ENCODE peak calls at places on chromosomes 1 and 21, in four cellular contexts. K is progenitor cell of endocrine pancreas, J is psoas muscle, V is neural crest cell. O is an unnamed sample.

GRCh38 chr1:239814306-239814881 is 277.3 kb upstream of the FMN2 start:
- DNase-seq in K (no peak), J (no peak), V (no peak), O (no peak)

GRCh38 chr1:245177071-245177900 is 22.5 kb downstream of the KIF26B start:
- DNase-seq in K (no peak), J (no peak), V (no peak), O (no peak)

GRCh38 chr1:159076753-159077656 is at the start of gene AIM2:
- DNase-seq in K (no peak), J (no peak), V (no peak), O (peak)

GRCh38 chr1:36162680-36163079 is 6.7 kb downstream of the MAP7D1 start:
- DNase-seq in K (no peak), J (no peak), V (no peak), O (no peak)

GRCh38 chr1:208652300-208653160 is 408.3 kb upstream of the PLXNA2 start:
- DNase-seq in K (peak), J (no peak), V (peak), O (no peak)

GRCh38 chr1:115364044-115364775 is 26.2 kb upstream of the NGF start:
- DNase-seq in K (no peak), J (peak), V (no peak), O (no peak)

GRCh38 chr1:209428241-209428921 is 155.1 kb upstream of the CAMK1G start:
- DNase-seq in K (no peak), J (no peak), V (no peak), O (no peak)

GRCh38 chr21:45577806-45578801 is 35.9 kb upstream of the SLC19A1 start:
- DNase-seq in K (no peak), J (no peak), V (no peak), O (no peak)

GRCh38 chr1:3850857-3851256 is 6.2 kb downstream of the CEP104 start:
- DNase-seq in K (no peak), J (no peak), V (no peak), O (no peak)

GRCh38 chr1:86846166-86846647 is 67.7 kb downstream of the SELENOF start:
- DNase-seq in K (no peak), J (no peak), V (no peak), O (no peak)

GRCh38 chr1:1021010-1021845 is 1.3 kb downstream of the AGRN start:
- DNase-seq in K (no peak), J (peak), V (no peak), O (no peak)

GRCh38 chr1:54837002-54837853 is 36.1 kb upstream of the TTC22 start:
- DNase-seq in K (no peak), J (no peak), V (no peak), O (no peak)

GRCh38 chr1:205672929-205673328 is 7.4 kb downstream of the SLC45A3 start:
- DNase-seq in K (no peak), J (no peak), V (no peak), O (no peak)

GRCh38 chr1:101235696-101236545 is 898 bp upstream of the S1PR1 start:
- DNase-seq in K (peak), J (peak), V (peak), O (peak)
- TF ChIP-seq CTCF in K (no peak), J (no peak), V (no peak), O (no peak)

GRCh38 chr1:150537732-150538684 is 11.2 kb upstream of the ADAMTSL4 start:
- DNase-seq in K (no peak), J (peak), V (no peak), O (no peak)
- TF ChIP-seq CTCF in K (no peak), J (no peak), V (peak), O (no peak)

GRCh38 chr1:15047237-15047636 is 106.3 kb upstream of the TMEM51 start:
- DNase-seq in K (no peak), J (no peak), V (no peak), O (no peak)
- TF ChIP-seq CTCF in K (no peak), J (no peak), V (no peak), O (no peak)

GRCh38 chr1:107153033-107153432 is 12.2 kb downstream of the NTNG1 start:
- DNase-seq in K (no peak), J (no peak), V (no peak), O (no peak)
- TF ChIP-seq CTCF in K (peak), J (no peak), V (peak), O (no peak)

GRCh38 chr1:201982923-201983805 is 716 bp downstream of the RNPEP start:
- DNase-seq in K (peak), J (peak), V (peak), O (peak)
- TF ChIP-seq CTCF in K (no peak), J (no peak), V (peak), O (no peak)

GRCh38 chr1:5830771-5831599 is 161.2 kb downstream of the NPHP4 start:
- DNase-seq in K (no peak), J (no peak), V (peak), O (no peak)
- TF ChIP-seq CTCF in K (peak), J (no peak), V (peak), O (no peak)

GRCh38 chr1:161177936-161178244 is 583 bp upstream of the B4GALT3 start:
- DNase-seq in K (no peak), J (no peak), V (no peak), O (no peak)

GRCh38 chr1:161182214-161182613 is 4.9 kb upstream of the B4GALT3 start:
- DNase-seq in K (no peak), J (peak), V (no peak), O (no peak)

GRCh38 chr1:161177112-161177935 is at the start of gene B4GALT3:
- DNase-seq in K (peak), J (peak), V (peak), O (peak)

GRCh38 chr1:161179698-161180097 is 2.4 kb upstream of the B4GALT3 start:
- DNase-seq in K (no peak), J (peak), V (no peak), O (no peak)

GRCh38 chr1:161180643-161181042 is 3.3 kb upstream of the B4GALT3 start:
- DNase-seq in K (no peak), J (no peak), V (no peak), O (no peak)
- TF ChIP-seq CTCF in K (no peak), J (peak), V (peak), O (no peak)

GRCh38 chr1:107250169-107250568 is 109.3 kb downstream of the NTNG1 start:
- DNase-seq in K (no peak), J (no peak), V (no peak), O (no peak)

GRCh38 chr1:107254306-107254705 is 113.5 kb downstream of the NTNG1 start:
- DNase-seq in K (no peak), J (no peak), V (no peak), O (no peak)

GRCh38 chr1:107251839-107252238 is 111.0 kb downstream of the NTNG1 start:
- DNase-seq in K (no peak), J (no peak), V (no peak), O (no peak)

GRCh38 chr1:107251083-107251482 is 110.2 kb downstream of the NTNG1 start:
- DNase-seq in K (no peak), J (no peak), V (no peak), O (no peak)

GRCh38 chr1:107252271-107252670 is 111.4 kb downstream of the NTNG1 start:
- DNase-seq in K (no peak), J (no peak), V (no peak), O (no peak)
- TF ChIP-seq CTCF in K (no peak), J (no peak), V (no peak), O (no peak)

O was measured in activated B cell treated with CpG ODN at 0.5 μM for 24 hours.